ENCODE peak calls at places on chromosomes 1 and 21, in five cellular contexts. Y is HFFc6, Q is T-helper 1 cell, K is mucosa of gallbladder, G is SW480. P is an unnamed sample.

GRCh38 chr1:11680270-11681070 is 478 bp downstream of the MAD2L2 start:
- DNase-seq in Y (peak), Q (no peak), K (no peak), G (no peak), P (no peak)

GRCh38 chr1:240597153-240597745 is 14.7 kb downstream of the GREM2 start:
- DNase-seq in Y (no peak), Q (no peak), K (no peak), G (no peak), P (no peak)

GRCh38 chr1:16181887-16182719 is 26.2 kb upstream of the EPHA2 start:
- DNase-seq in Y (peak), Q (no peak), K (peak), G (peak), P (no peak)

GRCh38 chr1:47584249-47584648 is 146.4 kb downstream of the FOXD2 start:
- DNase-seq in Y (no peak), Q (no peak), K (no peak), G (no peak), P (no peak)

GRCh38 chr21:20997308-20997632 is 939 bp upstream of the NCAM2 start:
- DNase-seq in Y (no peak), Q (no peak), K (no peak), G (no peak), P (no peak)

GRCh38 chr1:109193653-109194590 is 19.8 kb upstream of the SARS1 start:
- DNase-seq in Y (no peak), Q (no peak), K (peak), G (peak), P (peak)

GRCh38 chr1:153728305-153729066 is 636 bp downstream of the INTS3 start:
- DNase-seq in Y (peak), Q (peak), K (no peak), G (no peak), P (peak)

GRCh38 chr1:162321809-162322422 is 54.7 kb downstream of the SPATA46 start:
- DNase-seq in Y (no peak), Q (no peak), K (no peak), G (no peak), P (no peak)

GRCh38 chr21:39676054-39676771 is 63.5 kb downstream of the B3GALT5 start:
- DNase-seq in Y (no peak), Q (no peak), K (peak), G (peak), P (no peak)

GRCh38 chr1:7390604-7391000 is 380.5 kb upstream of the VAMP3 start:
- DNase-seq in Y (no peak), Q (no peak), K (peak), G (no peak), P (no peak)

GRCh38 chr1:85465099-85465790 is at the start of gene DDAH1:
- DNase-seq in Y (peak), Q (no peak), K (peak), G (peak), P (no peak)

GRCh38 chr1:117710710-117711109 is 104.9 kb downstream of the TENT5C start:
- DNase-seq in Y (no peak), Q (no peak), K (no peak), G (no peak), P (no peak)

GRCh38 chr1:48031676-48032075 is 34.5 kb upstream of the TRABD2B start:
- DNase-seq in Y (no peak), Q (no peak), K (no peak), G (no peak), P (no peak)

GRCh38 chr1:115356356-115356755 is 18.3 kb upstream of the NGF start:
- DNase-seq in Y (no peak), Q (no peak), K (no peak), G (peak), P (no peak)

GRCh38 chr1:170929835-170930554 is 5.3 kb upstream of the MROH9 start:
- DNase-seq in Y (peak), Q (no peak), K (peak), G (peak), P (no peak)

GRCh38 chr21:26117972-26118367 is 52.6 kb downstream of the APP start:
- DNase-seq in Y (no peak), Q (no peak), K (no peak), G (no peak), P (no peak)

GRCh38 chr1:55140546-55140983 is 74.6 kb downstream of the USP24 start:
- DNase-seq in Y (peak), Q (peak), K (peak), G (peak), P (peak)

GRCh38 chr1:79859212-79859948 is 852.9 kb upstream of the ADGRL4 start:
- DNase-seq in Y (peak), Q (no peak), K (no peak), G (no peak), P (no peak)

P was measured in CD8-positive, alpha-beta memory T cell.